ENCODE peak calls at places on chromosomes 16 and 17, in four cellular contexts. N is stimulated activated naive B cell treated with anti-CD40 and anti-IgM and Interleukin-4, amounts not matched to agents 10 μg/mL and 1 μg/mL and 100 μg/mL, for 72 hours; J is endothelial cell; T is activated naive CD8-positive, alpha-beta T cell treated with anti-CD3 and anti-CD28 coated beads, Interleukin-2, amount 50 U/mL, for 24 hours. V is an unnamed sample.

GRCh38 chr16:87583453-87584131 is 18.7 kb upstream of the JPH3 start:
- DNase-seq in T (no peak), N (no peak), J (no peak), V (no peak)

GRCh38 chr17:20234266-20234665 is 225.1 kb downstream of the SPECC1 start:
- DNase-seq in J (no peak), T (peak; percentile 43), N (no peak), V (no peak)

GRCh38 chr16:15694499-15694898 is 44.5 kb downstream of the NDE1 start:
- DNase-seq in N (no peak), T (no peak), J (no peak), V (no peak)

GRCh38 chr16:2692251-2692947 is 10.1 kb downstream of the KCTD5 start:
- DNase-seq in J (no peak), T (no peak), N (no peak), V (no peak)

GRCh38 chr17:1752425-1752941 is 9.4 kb upstream of the SERPINF1 start:
- DNase-seq in J (no peak), N (no peak), T (no peak), V (no peak)

GRCh38 chr17:13405807-13406206 is 195.9 kb downstream of the HS3ST3A1 start:
- DNase-seq in J (no peak), T (no peak), N (no peak), V (no peak)

GRCh38 chr17:37518816-37519215 is 29.1 kb downstream of the DUSP14 start:
- DNase-seq in N (no peak), J (no peak), T (no peak), V (no peak)

GRCh38 chr17:43723697-43724359 is 34.8 kb downstream of the SOST start:
- DNase-seq in J (no peak), T (no peak), N (peak; percentile 53), V (no peak)

GRCh38 chr16:14502932-14503741 is 126.9 kb downstream of the PARN start:
- DNase-seq in N (no peak), T (no peak), J (no peak), V (no peak)

GRCh38 chr16:86901483-86901882 is 323.1 kb downstream of the FOXL1 start:
- DNase-seq in T (no peak), N (no peak), J (no peak), V (no peak)

GRCh38 chr17:77679589-77679988 is 278.9 kb upstream of the TNRC6C start:
- DNase-seq in N (no peak), J (no peak), T (no peak), V (no peak)

GRCh38 chr17:77438241-77439204 is 297.8 kb downstream of the SEC14L1 start:
- DNase-seq in N (no peak), T (no peak), J (no peak), V (no peak)

V was measured in esophagus squamous epithelium.